ENCODE peak calls at places on chromosomes 2 and 18, in nine cellular contexts. K is breast epithelium, G is GM23338, L is SK-N-SH, M is tibial nerve, A is hepatocyte, I is stomach, N is H1, Q is Panc1. U is an unnamed sample.
A peak's percentile ranks its signal among the peaks of the same experiment; 100 is the strongest.

GRCh38 chr18:38038242-38038641 is 472.6 kb upstream of the CELF4 start:
- DNase-seq in K (no peak), G (no peak), L (no peak), M (no peak), A (no peak), I (no peak), N (no peak), Q (no peak), U (no peak)

GRCh38 chr2:54422072-54422581 is 34.0 kb upstream of the SPTBN1 start:
- DNase-seq in K (no peak), G (no peak), L (no peak), M (no peak), A (no peak), I (no peak), N (no peak), Q (no peak), U (no peak)

GRCh38 chr18:6333981-6334380 is 80.7 kb downstream of the L3MBTL4 start:
- DNase-seq in K (no peak), G (no peak), L (no peak), M (no peak), A (no peak), I (no peak), N (no peak), Q (no peak), U (no peak)

GRCh38 chr2:75679556-75679955 is 31.2 kb downstream of the GCFC2 start:
- DNase-seq in K (no peak), G (no peak), L (no peak), M (no peak), A (no peak), I (no peak), N (no peak), Q (no peak), U (no peak)

GRCh38 chr18:50142441-50143120 is 52.4 kb downstream of the MYO5B start:
- DNase-seq in K (no peak), G (no peak), L (no peak), M (no peak), A (no peak), I (no peak), N (no peak), Q (no peak), U (no peak)

GRCh38 chr18:3447035-3447894 is 2.7 kb upstream of the TGIF1 start:
- DNase-seq in K (peak; percentile 56), G (peak; percentile 79), L (peak; percentile 12), M (no peak), A (peak; percentile 73), I (peak; percentile 37), N (no peak), Q (no peak), U (no peak)

GRCh38 chr18:8881103-8881502 is 175.7 kb downstream of the MTCL1 start:
- DNase-seq in K (no peak), G (no peak), L (no peak), M (no peak), A (no peak), I (no peak), N (no peak), Q (no peak), U (no peak)

GRCh38 chr2:134398300-134398699 is 144.4 kb downstream of the MGAT5 start:
- DNase-seq in K (no peak), G (no peak), L (no peak), M (no peak), A (no peak), I (no peak), N (no peak), Q (no peak), U (no peak)

GRCh38 chr2:137952586-137953129 is 11.6 kb upstream of the HNMT start:
- DNase-seq in K (no peak), G (no peak), L (no peak), M (no peak), A (no peak), I (no peak), N (no peak), Q (no peak), U (no peak)

GRCh38 chr2:63007813-63008458 is 42.7 kb upstream of the OTX1 start:
- DNase-seq in K (no peak), G (no peak), L (no peak), M (no peak), A (no peak), I (no peak), N (no peak), Q (no peak), U (no peak)

GRCh38 chr2:185201063-185201462 is 537.5 kb upstream of the FSIP2 start:
- DNase-seq in K (no peak), G (no peak), L (no peak), M (no peak), A (no peak), I (no peak), N (no peak), Q (no peak), U (no peak)

GRCh38 chr2:172270278-172271079 is 156.9 kb upstream of the ITGA6 start:
- DNase-seq in K (no peak), G (peak; percentile 49), L (no peak), M (no peak), A (peak; percentile 61), I (peak; percentile 82), N (no peak), Q (no peak), U (no peak)

GRCh38 chr2:218659258-218659987 is at the start of the genes BCS1L and ZNF142:
- DNase-seq in K (peak; percentile 83), G (peak; percentile 97), L (peak; percentile 96), M (peak; percentile 94), A (peak; percentile 94), I (peak; percentile 92), N (peak; percentile 62), Q (peak; percentile 60), U (peak; percentile 58)

GRCh38 chr18:49733321-49733720 is 80.0 kb downstream of the ACAA2 start:
- DNase-seq in K (no peak), G (no peak), L (no peak), M (no peak), A (no peak), I (no peak), N (no peak), Q (no peak), U (no peak)

GRCh38 chr2:95121150-95121494 is 486 bp downstream of the MRPS5 start:
- DNase-seq in K (no peak), G (no peak), L (no peak), M (no peak), A (no peak), I (no peak), N (no peak), Q (no peak), U (no peak)

DNA sequence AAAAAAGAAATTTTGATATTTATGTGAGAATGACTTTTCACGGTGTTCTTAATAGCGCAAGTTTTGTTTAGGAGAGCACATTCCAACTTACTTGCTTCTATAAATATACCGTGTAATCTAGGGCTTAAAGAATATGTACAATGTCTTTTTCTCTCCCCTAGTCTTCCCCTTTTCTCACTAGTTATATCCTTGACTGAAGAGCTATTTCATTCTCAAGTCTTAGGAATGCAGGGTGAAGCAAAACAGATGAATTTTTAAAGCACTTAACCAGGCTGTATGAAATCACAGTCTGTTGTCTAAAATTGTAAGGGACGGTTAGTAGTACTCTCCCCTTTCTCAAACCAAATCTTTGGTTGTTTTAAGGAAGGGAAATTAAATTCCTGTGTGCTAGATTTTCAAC is 29.6 kb upstream of the SLC30A6 start:
- DNase-seq in K (no peak), G (no peak), L (no peak), M (no peak), A (no peak), I (no peak), N (no peak), Q (no peak), U (no peak)
- H3K27ac ChIP-seq in K (no peak overlapping the region), G (no peak overlapping the region), L (peak overlapping the region; percentile 55), M (no peak overlapping the region), A (peak overlapping the region; percentile 45), I (peak overlapping the region; percentile 35), N (no peak overlapping the region), Q (no peak overlapping the region), U (no peak overlapping the region)

GRCh38 chr2:233462826-233463470 is 103.6 kb downstream of the USP40 start:
- DNase-seq in K (no peak), G (no peak), L (no peak), M (no peak), A (no peak), I (no peak), N (no peak), Q (no peak), U (no peak)

GRCh38 chr2:233462202-233462785 is 104.3 kb downstream of the USP40 start:
- DNase-seq in K (no peak), G (no peak), L (no peak), M (no peak), A (no peak), I (no peak), N (no peak), Q (no peak), U (no peak)

GRCh38 chr2:233464531-233465240 is 101.9 kb downstream of the USP40 start:
- DNase-seq in K (no peak), G (no peak), L (no peak), M (no peak), A (no peak), I (peak; percentile 62), N (no peak), Q (no peak), U (no peak)

GRCh38 chr2:233464056-233464455 is 102.5 kb downstream of the USP40 start:
- DNase-seq in K (no peak), G (no peak), L (no peak), M (no peak), A (no peak), I (no peak), N (no peak), Q (no peak), U (no peak)

GRCh38 chr2:233463586-233463985 is 103.0 kb downstream of the USP40 start:
- DNase-seq in K (no peak), G (no peak), L (no peak), M (no peak), A (no peak), I (no peak), N (no peak), Q (no peak), U (no peak)
- H3K36me3 ChIP-seq in K (no peaks in the 10 kb centered on the region), G (peaks cover 3% of the 10 kb centered on the region), L (peaks cover 10% of the 10 kb centered on the region), M (no peaks in the 10 kb centered on the region), A (no peaks in the 10 kb centered on the region), I (peaks cover 99% of the 10 kb centered on the region), N (peaks cover 6% of the 10 kb centered on the region), Q (peaks cover 24% of the 10 kb centered on the region), U (peaks cover 91% of the 10 kb centered on the region)

GRCh38 chr2:15230599-15231192 is 330.4 kb downstream of the NBAS start:
- DNase-seq in K (no peak), G (peak; percentile 3), L (no peak), M (no peak), A (no peak), I (no peak), N (no peak), Q (no peak), U (no peak)
- TF ChIP-seq CTCF in K (no peak), G (no peak), L (no peak), M (no peak), A (no peak), I (no peak), N (no peak), Q (no peak), U (no peak)

DNA sequence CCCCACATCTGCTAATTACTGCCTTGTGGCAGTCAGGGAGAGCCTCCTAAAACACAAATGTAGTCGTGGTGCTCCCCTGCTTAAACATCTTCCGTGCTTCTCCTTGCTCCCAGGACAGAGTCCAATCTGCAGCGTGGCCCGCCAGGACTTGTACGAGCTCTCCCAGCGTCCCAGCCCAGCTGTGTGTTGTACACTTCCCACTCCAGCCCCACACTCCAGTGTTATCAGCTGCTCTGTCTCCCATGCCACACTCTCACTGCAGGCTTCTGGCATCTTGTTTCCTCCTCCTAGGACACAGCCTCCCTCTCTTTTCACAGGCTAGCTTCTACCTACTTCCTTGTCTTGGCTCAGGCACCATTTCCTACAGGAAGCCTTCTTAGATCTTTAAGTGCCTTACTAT is 199.4 kb downstream of the ALPK2 start:
- DNase-seq in K (no peak), G (no peak), L (peak; percentile 26), M (no peak), A (peak; percentile 49), I (no peak), N (no peak), Q (no peak), U (no peak)
- H3K27ac ChIP-seq in K (no peak overlapping the region), G (no peak overlapping the region), L (no peak overlapping the region), M (no peak overlapping the region), A (no peak overlapping the region), I (no peak overlapping the region), N (no peak overlapping the region), Q (no peak overlapping the region), U (no peak overlapping the region)

U was measured in esophagus squamous epithelium.